ENCODE peak calls at places on chromosomes 12 and 14, in six cellular contexts. One of them, this sample, is unnamed.

GRCh38 chr14:41137741-41138140 is 468.9 kb upstream of the LRFN5 start:
- DNase-seq in uterus: no peak
- DNase-seq in thoracic aorta: no peak
- DNase-seq in left lung: no peak
- DNase-seq in heart right ventricle: no peak
- DNase-seq in gastrocnemius medialis: no peak
- DNase-seq in this sample: no peak

GRCh38 chr12:76470028-76470939 is 89.3 kb downstream of the OSBPL8 start:
- DNase-seq in left lung: no peak
- DNase-seq in thoracic aorta: peak; percentile 17
- DNase-seq in gastrocnemius medialis: peak; percentile 23
- DNase-seq in heart right ventricle: no peak
- DNase-seq in uterus: no peak
- DNase-seq in this sample: no peak

GRCh38 chr12:57899010-57899662 is 42.2 kb upstream of the ATP23 start:
- DNase-seq in thoracic aorta: no peak
- DNase-seq in uterus: peak; percentile 69
- DNase-seq in heart right ventricle: peak; percentile 43
- DNase-seq in left lung: peak; percentile 82
- DNase-seq in gastrocnemius medialis: peak; percentile 81
- DNase-seq in this sample: no peak

GRCh38 chr12:7092229-7092985 is at the start of gene C1R:
- DNase-seq in heart right ventricle: peak; percentile 66
- DNase-seq in thoracic aorta: peak; percentile 78
- DNase-seq in gastrocnemius medialis: peak; percentile 50
- DNase-seq in left lung: peak; percentile 88
- DNase-seq in uterus: peak; percentile 91
- DNase-seq in this sample: peak; percentile 91

GRCh38 chr12:104694711-104695110 is 238.0 kb downstream of the CHST11 start:
- DNase-seq in left lung: no peak
- DNase-seq in thoracic aorta: no peak
- DNase-seq in gastrocnemius medialis: no peak
- DNase-seq in heart right ventricle: no peak
- DNase-seq in uterus: no peak
- DNase-seq in this sample: no peak

GRCh38 chr14:69214376-69214775 is 23.1 kb downstream of the EXD2 start:
- DNase-seq in thoracic aorta: no peak
- DNase-seq in heart right ventricle: no peak
- DNase-seq in uterus: no peak
- DNase-seq in left lung: no peak
- DNase-seq in gastrocnemius medialis: peak; percentile 10
- DNase-seq in this sample: no peak

GRCh38 chr12:49796606-49797451 is 31.4 kb downstream of the NCKAP5L start:
- DNase-seq in thoracic aorta: no peak
- DNase-seq in gastrocnemius medialis: no peak
- DNase-seq in heart right ventricle: no peak
- DNase-seq in uterus: no peak
- DNase-seq in left lung: no peak
- DNase-seq in this sample: no peak

GRCh38 chr14:90870950-90871604 is 54.8 kb upstream of the TTC7B start:
- DNase-seq in thoracic aorta: no peak
- DNase-seq in uterus: no peak
- DNase-seq in gastrocnemius medialis: no peak
- DNase-seq in heart right ventricle: no peak
- DNase-seq in left lung: no peak
- DNase-seq in this sample: no peak

GRCh38 chr12:121456551-121456950 is 56.6 kb downstream of the RNF34 start:
- DNase-seq in uterus: no peak
- DNase-seq in thoracic aorta: no peak
- DNase-seq in heart right ventricle: no peak
- DNase-seq in left lung: peak; percentile 39
- DNase-seq in gastrocnemius medialis: no peak
- DNase-seq in this sample: no peak

GRCh38 chr14:22084393-22085281 is 411.0 kb upstream of the OR4E1 start:
- DNase-seq in gastrocnemius medialis: no peak
- DNase-seq in uterus: peak; percentile 38
- DNase-seq in heart right ventricle: no peak
- DNase-seq in thoracic aorta: no peak
- DNase-seq in left lung: no peak
- DNase-seq in this sample: no peak

GRCh38 chr14:95460647-95461478 is 55.6 kb downstream of the SYNE3 start:
- DNase-seq in left lung: no peak
- DNase-seq in heart right ventricle: no peak
- DNase-seq in thoracic aorta: peak; percentile 45
- DNase-seq in gastrocnemius medialis: no peak
- DNase-seq in uterus: peak; percentile 51
- DNase-seq in this sample: no peak

GRCh38 chr14:102630405-102630804 is 38.0 kb downstream of the RCOR1 start:
- DNase-seq in uterus: no peak
- DNase-seq in heart right ventricle: no peak
- DNase-seq in thoracic aorta: no peak
- DNase-seq in left lung: no peak
- DNase-seq in gastrocnemius medialis: no peak
- DNase-seq in this sample: no peak

GRCh38 chr14:32224731-32225377 is 21.8 kb upstream of the RNU6-8 start:
- DNase-seq in thoracic aorta: no peak
- DNase-seq in gastrocnemius medialis: peak; percentile 35
- DNase-seq in heart right ventricle: peak; percentile 17
- DNase-seq in left lung: no peak
- DNase-seq in uterus: peak; percentile 70
- DNase-seq in this sample: no peak

GRCh38 chr12:112303004-112303403 is 79.2 kb downstream of the HECTD4 start:
- DNase-seq in gastrocnemius medialis: no peak
- DNase-seq in thoracic aorta: no peak
- DNase-seq in left lung: no peak
- DNase-seq in heart right ventricle: no peak
- DNase-seq in uterus: no peak
- DNase-seq in this sample: no peak

GRCh38 chr14:68932219-68932618 is 46.9 kb downstream of the ACTN1 start:
- DNase-seq in left lung: no peak
- DNase-seq in gastrocnemius medialis: no peak
- DNase-seq in heart right ventricle: no peak
- DNase-seq in uterus: no peak
- DNase-seq in thoracic aorta: no peak
- DNase-seq in this sample: no peak

GRCh38 chr12:72226510-72226909 is 45.7 kb upstream of the TRHDE start:
- DNase-seq in gastrocnemius medialis: no peak
- DNase-seq in heart right ventricle: no peak
- DNase-seq in uterus: no peak
- DNase-seq in left lung: no peak
- DNase-seq in thoracic aorta: no peak
- DNase-seq in this sample: no peak

GRCh38 chr12:93025145-93026103 is 96.3 kb upstream of the EEA1 start:
- DNase-seq in thoracic aorta: no peak
- DNase-seq in heart right ventricle: no peak
- DNase-seq in uterus: no peak
- DNase-seq in gastrocnemius medialis: no peak
- DNase-seq in left lung: no peak
- DNase-seq in this sample: no peak

GRCh38 chr12:197347-197746 is 16.6 kb downstream of the SLC6A12 start:
- DNase-seq in uterus: no peak
- DNase-seq in left lung: peak; percentile 8
- DNase-seq in gastrocnemius medialis: no peak
- DNase-seq in thoracic aorta: no peak
- DNase-seq in heart right ventricle: no peak
- DNase-seq in this sample: no peak

GRCh38 chr14:75979071-75979571 is 2.7 kb downstream of the TGFB3 start:
- DNase-seq in heart right ventricle: peak; percentile 24
- DNase-seq in left lung: peak; percentile 60
- DNase-seq in gastrocnemius medialis: no peak
- DNase-seq in thoracic aorta: no peak
- DNase-seq in uterus: peak; percentile 56
- DNase-seq in this sample: no peak

GRCh38 chr12:1644523-1645438 is 15.8 kb downstream of the WNT5B start:
- DNase-seq in thoracic aorta: no peak
- DNase-seq in left lung: peak; percentile 84
- DNase-seq in uterus: peak; percentile 71
- DNase-seq in heart right ventricle: peak; percentile 84
- DNase-seq in gastrocnemius medialis: peak; percentile 38
- DNase-seq in this sample: no peak

GRCh38 chr14:71236430-71236829 is 329.2 kb downstream of the PCNX1 start:
- DNase-seq in uterus: no peak
- DNase-seq in thoracic aorta: no peak
- DNase-seq in gastrocnemius medialis: no peak
- DNase-seq in left lung: no peak
- DNase-seq in heart right ventricle: no peak
- DNase-seq in this sample: no peak

GRCh38 chr12:89073027-89073398 is 279.3 kb downstream of the DUSP6 start:
- DNase-seq in heart right ventricle: no peak
- DNase-seq in gastrocnemius medialis: no peak
- DNase-seq in thoracic aorta: no peak
- DNase-seq in left lung: no peak
- DNase-seq in uterus: no peak
- DNase-seq in this sample: no peak

GRCh38 chr12:16034136-16034817 is 123.1 kb downstream of the DERA start:
- DNase-seq in gastrocnemius medialis: no peak
- DNase-seq in left lung: no peak
- DNase-seq in uterus: no peak
- DNase-seq in heart right ventricle: no peak
- DNase-seq in thoracic aorta: no peak
- DNase-seq in this sample: no peak

GRCh38 chr12:10339441-10339840 is 31.8 kb downstream of the KLRD1 start:
- DNase-seq in heart right ventricle: no peak
- DNase-seq in left lung: no peak
- DNase-seq in gastrocnemius medialis: no peak
- DNase-seq in thoracic aorta: no peak
- DNase-seq in uterus: no peak
- DNase-seq in this sample: no peak

GRCh38 chr12:67427336-67427735 is 158.2 kb downstream of the CAND1 start:
- DNase-seq in thoracic aorta: no peak
- DNase-seq in gastrocnemius medialis: no peak
- DNase-seq in left lung: no peak
- DNase-seq in heart right ventricle: no peak
- DNase-seq in uterus: no peak
- DNase-seq in this sample: no peak

GRCh38 chr12:5965950-5966383 is 20.9 kb upstream of the ANO2 start:
- DNase-seq in uterus: no peak
- DNase-seq in left lung: no peak
- DNase-seq in thoracic aorta: no peak
- DNase-seq in heart right ventricle: peak; percentile 44
- DNase-seq in gastrocnemius medialis: no peak
- DNase-seq in this sample: no peak

GRCh38 chr12:71456316-71456715 is 16.7 kb downstream of the LGR5 start:
- DNase-seq in thoracic aorta: no peak
- DNase-seq in gastrocnemius medialis: no peak
- DNase-seq in uterus: no peak
- DNase-seq in left lung: no peak
- DNase-seq in heart right ventricle: no peak
- DNase-seq in this sample: no peak

GRCh38 chr14:80393766-80394165 is 182.5 kb upstream of the DIO2 start:
- DNase-seq in gastrocnemius medialis: no peak
- DNase-seq in heart right ventricle: no peak
- DNase-seq in left lung: no peak
- DNase-seq in uterus: no peak
- DNase-seq in thoracic aorta: no peak
- DNase-seq in this sample: no peak

GRCh38 chr12:80176706-80177105 is 77.4 kb downstream of the OTOGL start:
- DNase-seq in thoracic aorta: no peak
- DNase-seq in gastrocnemius medialis: no peak
- DNase-seq in uterus: no peak
- DNase-seq in heart right ventricle: no peak
- DNase-seq in left lung: no peak
- DNase-seq in this sample: no peak

GRCh38 chr14:88245321-88245720 is 77.7 kb downstream of the KCNK10 start:
- DNase-seq in uterus: no peak
- DNase-seq in thoracic aorta: no peak
- DNase-seq in gastrocnemius medialis: no peak
- DNase-seq in heart right ventricle: no peak
- DNase-seq in left lung: no peak
- DNase-seq in this sample: no peak

GRCh38 chr14:61620130-61620946 is 75.0 kb upstream of the HIF1A start:
- DNase-seq in left lung: no peak
- DNase-seq in thoracic aorta: peak; percentile 26
- DNase-seq in heart right ventricle: no peak
- DNase-seq in uterus: no peak
- DNase-seq in gastrocnemius medialis: no peak
- DNase-seq in this sample: no peak

GRCh38 chr14:21985081-21985480 is 311.5 kb upstream of the OR4E1 start:
- DNase-seq in thoracic aorta: no peak
- DNase-seq in gastrocnemius medialis: no peak
- DNase-seq in left lung: no peak
- DNase-seq in uterus: no peak
- DNase-seq in heart right ventricle: no peak
- DNase-seq in this sample: no peak

GRCh38 chr14:75259510-75259855 is 19.1 kb upstream of the FOS start:
- DNase-seq in heart right ventricle: no peak
- DNase-seq in thoracic aorta: no peak
- DNase-seq in uterus: no peak
- DNase-seq in left lung: no peak
- DNase-seq in gastrocnemius medialis: no peak
- DNase-seq in this sample: no peak

GRCh38 chr12:68890701-68891113 is 42.3 kb downstream of the CPM start:
- DNase-seq in left lung: no peak
- DNase-seq in uterus: no peak
- DNase-seq in heart right ventricle: no peak
- DNase-seq in thoracic aorta: no peak
- DNase-seq in gastrocnemius medialis: no peak
- DNase-seq in this sample: no peak
- H3K4me3 ChIP-seq in left lung: no peak overlapping the region
- H3K4me3 ChIP-seq in uterus: no peak overlapping the region
- H3K4me3 ChIP-seq in heart right ventricle: no peak overlapping the region
- H3K4me3 ChIP-seq in thoracic aorta: no peak overlapping the region
- H3K4me3 ChIP-seq in gastrocnemius medialis: no peak overlapping the region
- H3K4me3 ChIP-seq in this sample: no peak overlapping the region

GRCh38 chr12:51521554-51522276 is 69.3 kb upstream of the SCN8A start:
- DNase-seq in heart right ventricle: no peak
- DNase-seq in gastrocnemius medialis: no peak
- DNase-seq in thoracic aorta: no peak
- DNase-seq in uterus: no peak
- DNase-seq in left lung: no peak
- DNase-seq in this sample: no peak
- TF ChIP-seq CTCF in heart right ventricle: no peak
- TF ChIP-seq CTCF in gastrocnemius medialis: no peak
- TF ChIP-seq CTCF in thoracic aorta: no peak
- TF ChIP-seq CTCF in uterus: no peak
- TF ChIP-seq CTCF in left lung: no peak
- TF ChIP-seq CTCF in this sample: no peak

GRCh38 chr12:47082963-47083621 is 3.3 kb upstream of the AMIGO2 start:
- DNase-seq in gastrocnemius medialis: no peak
- DNase-seq in heart right ventricle: no peak
- DNase-seq in thoracic aorta: no peak
- DNase-seq in uterus: no peak
- DNase-seq in left lung: no peak
- DNase-seq in this sample: no peak
- H3K27ac ChIP-seq in gastrocnemius medialis: no peak overlapping the region
- H3K27ac ChIP-seq in heart right ventricle: no peak overlapping the region
- H3K27ac ChIP-seq in thoracic aorta: peak overlapping the region; percentile 98
- H3K27ac ChIP-seq in uterus: no peak overlapping the region
- H3K27ac ChIP-seq in left lung: peak overlapping the region; percentile 53
- H3K27ac ChIP-seq in this sample: peak overlapping the region; percentile 98

DNA sequence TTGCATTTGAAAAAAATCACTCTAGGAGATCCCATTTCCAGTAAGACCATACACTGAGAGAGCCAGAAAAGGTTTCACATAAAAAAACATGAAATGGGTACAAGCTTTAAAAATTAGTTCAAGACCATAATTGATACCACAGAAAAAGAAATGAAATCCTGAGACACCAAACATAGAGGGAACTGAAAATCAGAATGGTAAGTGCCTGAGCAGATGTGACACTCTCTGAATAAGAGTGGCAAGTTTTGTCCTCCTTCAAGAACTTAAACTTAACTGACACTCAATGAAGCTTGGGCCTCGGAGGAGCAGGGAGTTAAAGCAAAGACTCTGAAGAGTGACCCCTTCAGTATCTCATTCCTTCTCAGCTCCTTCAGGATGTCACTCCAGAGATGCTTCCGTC is 23.2 kb upstream of the PTGDR start:
- DNase-seq in thoracic aorta: no peak
- DNase-seq in gastrocnemius medialis: no peak
- DNase-seq in uterus: no peak
- DNase-seq in left lung: no peak
- DNase-seq in heart right ventricle: no peak
- DNase-seq in this sample: no peak
- H3K4me3 ChIP-seq in thoracic aorta: no peak overlapping the region
- H3K4me3 ChIP-seq in gastrocnemius medialis: no peak overlapping the region
- H3K4me3 ChIP-seq in uterus: no peak overlapping the region
- H3K4me3 ChIP-seq in left lung: no peak overlapping the region
- H3K4me3 ChIP-seq in heart right ventricle: no peak overlapping the region
- H3K4me3 ChIP-seq in this sample: no peak overlapping the region